ENCODE peak calls at places on chromosomes 1 and 21, in six cellular contexts. G is GM06990, I is WTC11, F is SHP77, Y is fibroblast of lung, J is small intestine. B is an unnamed sample.

GRCh38 chr1:113388621-113389355 is 1.5 kb upstream of the MAGI3 start:
- DNase-seq in G (no peak), I (no peak), F (peak; percentile 73), Y (no peak), J (peak; percentile 75), B (peak; percentile 26)

GRCh38 chr1:61361971-61362370 is 279.6 kb downstream of the NFIA start:
- DNase-seq in G (no peak), I (no peak), F (no peak), Y (no peak), J (no peak), B (no peak)

GRCh38 chr1:151832318-151832984 is 849 bp upstream of the RORC start:
- DNase-seq in G (no peak), I (no peak), F (peak; percentile 98), Y (peak; percentile 52), J (peak; percentile 92), B (no peak)

GRCh38 chr21:35226302-35226701 is 177.2 kb upstream of the RUNX1 start:
- DNase-seq in G (no peak), I (no peak), F (no peak), Y (peak; percentile 95), J (no peak), B (no peak)

GRCh38 chr1:201476670-201477344 is 7.8 kb upstream of the PHLDA3 start:
- DNase-seq in G (no peak), I (no peak), F (no peak), Y (no peak), J (no peak), B (no peak)

GRCh38 chr1:58031416-58031815 is 515.1 kb downstream of the OMA1 start:
- DNase-seq in G (no peak), I (peak; percentile 57), F (no peak), Y (no peak), J (no peak), B (no peak)

GRCh38 chr1:47931395-47931794 is 65.8 kb downstream of the TRABD2B start:
- DNase-seq in G (no peak), I (peak; percentile 18), F (no peak), Y (no peak), J (peak; percentile 76), B (peak; percentile 69)

GRCh38 chr1:29835486-29836273 is 599.4 kb downstream of the PTPRU start:
- DNase-seq in G (peak; percentile 20), I (no peak), F (peak; percentile 31), Y (no peak), J (no peak), B (no peak)

GRCh38 chr1:93605812-93606512 is 75.7 kb downstream of the BCAR3 start:
- DNase-seq in G (no peak), I (no peak), F (no peak), Y (peak; percentile 93), J (peak; percentile 50), B (peak; percentile 89)

GRCh38 chr1:234529661-234530237 is 50.8 kb upstream of the TARBP1 start:
- DNase-seq in G (no peak), I (no peak), F (no peak), Y (no peak), J (no peak), B (no peak)

GRCh38 chr1:104238991-104239390 is 489.3 kb downstream of the AMY1C start:
- DNase-seq in G (no peak), I (no peak), F (no peak), Y (no peak), J (no peak), B (no peak)

GRCh38 chr1:160094806-160095205 is 3.6 kb downstream of the IGSF8 start:
- DNase-seq in G (no peak), I (no peak), F (no peak), Y (no peak), J (peak; percentile 54), B (no peak)

GRCh38 chr1:66526036-66526435 is 7.9 kb upstream of the SGIP1 start:
- DNase-seq in G (no peak), I (no peak), F (no peak), Y (no peak), J (no peak), B (no peak)

GRCh38 chr1:44012941-44013609 is 18.2 kb downstream of the SLC6A9 start:
- DNase-seq in G (no peak), I (no peak), F (no peak), Y (no peak), J (no peak), B (no peak)

GRCh38 chr1:214846276-214846675 is 236.3 kb upstream of the KCNK2 start:
- DNase-seq in G (no peak), I (no peak), F (no peak), Y (no peak), J (no peak), B (no peak)

GRCh38 chr1:7580923-7581753 is 190.0 kb upstream of the VAMP3 start:
- DNase-seq in G (no peak), I (no peak), F (no peak), Y (no peak), J (no peak), B (no peak)

GRCh38 chr1:235156265-235156664 is 4.8 kb downstream of the RBM34 start:
- DNase-seq in G (no peak), I (no peak), F (no peak), Y (no peak), J (no peak), B (no peak)

GRCh38 chr1:34479731-34480130 is 275.1 kb upstream of the GJB5 start:
- DNase-seq in G (no peak), I (peak; percentile 33), F (no peak), Y (no peak), J (no peak), B (no peak)

GRCh38 chr1:1185101-1185765 is 11.6 kb downstream of the TTLL10 start:
- DNase-seq in G (peak; percentile 17), I (peak; percentile 13), F (peak; percentile 26), Y (no peak), J (no peak), B (no peak)

GRCh38 chr1:6125366-6125765 is 54.8 kb downstream of the CHD5 start:
- DNase-seq in G (no peak), I (no peak), F (no peak), Y (no peak), J (no peak), B (no peak)

GRCh38 chr1:15139654-15140350 is 13.7 kb upstream of the TMEM51 start:
- DNase-seq in G (no peak), I (peak; percentile 62), F (no peak), Y (no peak), J (peak; percentile 37), B (peak; percentile 40)